ENCODE peak calls at places on chromosomes 6 and 20, in nine cellular contexts. Z is epithelial cell of esophagus; P is CD4-positive, alpha-beta T cell; W is kidney glomerular epithelial cell; J is cardiac muscle cell; I is H7; U is HT-29; D is activated naive CD8-positive, alpha-beta T cell treated with anti-CD3 and anti-CD28 coated beads, Interleukin-2, amount 50 U/mL, for 16 hours; M is AG09309. Q is an unnamed sample.

GRCh38 chr20:3165473-3166337 is 6.0 kb upstream of the FASTKD5 start:
- DNase-seq in Z (peak; percentile 20), P (no peak), W (no peak), J (no peak), I (peak; percentile 47), U (peak; percentile 58), D (no peak), M (no peak), Q (peak; percentile 54)

GRCh38 chr20:22389836-22390542 is 194.4 kb downstream of the FOXA2 start:
- DNase-seq in Z (peak; percentile 99), P (no peak), W (peak; percentile 88), J (no peak), I (peak; percentile 33), U (peak; percentile 76), D (no peak), M (no peak), Q (no peak)

GRCh38 chr6:159097256-159097655 is 52.5 kb upstream of the TAGAP start:
- DNase-seq in Z (no peak), P (no peak), W (no peak), J (no peak), I (no peak), U (no peak), D (peak; percentile 61), M (no peak), Q (no peak)

GRCh38 chr6:115910147-115910546 is 150.5 kb downstream of the FRK start:
- DNase-seq in Z (no peak), P (no peak), W (no peak), J (no peak), I (no peak), U (no peak), D (no peak), M (no peak), Q (no peak)

GRCh38 chr6:118206221-118206620 is 299.2 kb downstream of the SLC35F1 start:
- DNase-seq in Z (no peak), P (no peak), W (no peak), J (no peak), I (no peak), U (no peak), D (no peak), M (no peak), Q (no peak)

GRCh38 chr6:110900028-110900598 is 25.5 kb downstream of the AMD1 start:
- DNase-seq in Z (no peak), P (no peak), W (no peak), J (no peak), I (no peak), U (no peak), D (no peak), M (no peak), Q (no peak)

GRCh38 chr20:31560900-31561598 is 44.0 kb upstream of the ID1 start:
- DNase-seq in Z (peak; percentile 95), P (no peak), W (peak; percentile 95), J (no peak), I (no peak), U (peak; percentile 84), D (no peak), M (peak; percentile 96), Q (no peak)

GRCh38 chr6:4670824-4671409 is 105.3 kb upstream of the CDYL start:
- DNase-seq in Z (peak; percentile 66), P (no peak), W (no peak), J (no peak), I (no peak), U (no peak), D (no peak), M (no peak), Q (no peak)

GRCh38 chr20:8301655-8302054 is 169.6 kb downstream of the PLCB1 start:
- DNase-seq in Z (no peak), P (no peak), W (no peak), J (no peak), I (no peak), U (no peak), D (no peak), M (no peak), Q (no peak)